ENCODE peak calls at places on chromosome 11, in five cellular contexts. One of them, this sample, is unnamed.

GRCh38 chr11:21704539-21704938 is 488.3 kb upstream of the ANO5 start:
- DNase-seq in foreskin keratinocyte: no peak
- DNase-seq in DMS 273 treated with DMSO at 0.1 percent for 48 hours: no peak
- DNase-seq in NCI-H510A: no peak
- DNase-seq in left lobe of liver: no peak
- DNase-seq in this sample: no peak

GRCh38 chr11:10920205-10920604 is 62.4 kb upstream of the ZBED5 start:
- DNase-seq in foreskin keratinocyte: no peak
- DNase-seq in DMS 273 treated with DMSO at 0.1 percent for 48 hours: no peak
- DNase-seq in NCI-H510A: no peak
- DNase-seq in left lobe of liver: no peak
- DNase-seq in this sample: no peak

GRCh38 chr11:64444838-64445441 is 86.0 kb downstream of the RPS6KA4 start:
- DNase-seq in DMS 273 treated with DMSO at 0.1 percent for 48 hours: no peak
- DNase-seq in NCI-H510A: no peak
- DNase-seq in foreskin keratinocyte: peak; percentile 10
- DNase-seq in left lobe of liver: no peak
- DNase-seq in this sample: no peak

GRCh38 chr11:18775492-18776292 is 15.9 kb downstream of the PTPN5 start:
- DNase-seq in foreskin keratinocyte: no peak
- DNase-seq in left lobe of liver: peak; percentile 57
- DNase-seq in NCI-H510A: no peak
- DNase-seq in DMS 273 treated with DMSO at 0.1 percent for 48 hours: no peak
- DNase-seq in this sample: no peak

GRCh38 chr11:12932485-12932884 is 76.6 kb upstream of the RASSF10 start:
- DNase-seq in NCI-H510A: no peak
- DNase-seq in left lobe of liver: no peak
- DNase-seq in DMS 273 treated with DMSO at 0.1 percent for 48 hours: no peak
- DNase-seq in foreskin keratinocyte: no peak
- DNase-seq in this sample: no peak

GRCh38 chr11:6571434-6572008 is 31.9 kb downstream of the RRP8 start:
- DNase-seq in left lobe of liver: no peak
- DNase-seq in NCI-H510A: no peak
- DNase-seq in DMS 273 treated with DMSO at 0.1 percent for 48 hours: no peak
- DNase-seq in foreskin keratinocyte: no peak
- DNase-seq in this sample: no peak

GRCh38 chr11:45485070-45485716 is 180.2 kb downstream of the CHST1 start:
- DNase-seq in foreskin keratinocyte: no peak
- DNase-seq in DMS 273 treated with DMSO at 0.1 percent for 48 hours: no peak
- DNase-seq in NCI-H510A: no peak
- DNase-seq in left lobe of liver: no peak
- DNase-seq in this sample: no peak

GRCh38 chr11:640021-640706 is 3.1 kb downstream of the DRD4 start:
- DNase-seq in left lobe of liver: no peak
- DNase-seq in foreskin keratinocyte: no peak
- DNase-seq in DMS 273 treated with DMSO at 0.1 percent for 48 hours: no peak
- DNase-seq in NCI-H510A: no peak
- DNase-seq in this sample: no peak

GRCh38 chr11:122248939-122249338 is 132.9 kb upstream of the BLID start:
- DNase-seq in left lobe of liver: no peak
- DNase-seq in DMS 273 treated with DMSO at 0.1 percent for 48 hours: no peak
- DNase-seq in NCI-H510A: no peak
- DNase-seq in foreskin keratinocyte: peak; percentile 91
- DNase-seq in this sample: no peak

GRCh38 chr11:93623179-93623578 is 38.3 kb upstream of the CEP295 start:
- DNase-seq in left lobe of liver: no peak
- DNase-seq in DMS 273 treated with DMSO at 0.1 percent for 48 hours: no peak
- DNase-seq in foreskin keratinocyte: no peak
- DNase-seq in NCI-H510A: no peak
- DNase-seq in this sample: no peak

GRCh38 chr11:67273260-67273990 is 7.2 kb downstream of the GRK2 start:
- DNase-seq in left lobe of liver: no peak
- DNase-seq in foreskin keratinocyte: no peak
- DNase-seq in DMS 273 treated with DMSO at 0.1 percent for 48 hours: no peak
- DNase-seq in NCI-H510A: no peak
- DNase-seq in this sample: no peak

This sample was measured in NCI-H1694 treated with DMSO at 0.1 percent for 48 hours.